ENCODE peak calls at places on chromosome 21, in five cellular contexts. U is cardiac muscle cell; M is CD8-positive, alpha-beta memory T cell; V is endodermal cell; I is fibroblast of lung. E is an unnamed sample.

GRCh38 chr21:40837456-40837855 is 9.5 kb downstream of the DSCAM start:
- DNase-seq in V (no peak), M (no peak), U (no peak), I (peak), E (no peak)

GRCh38 chr21:40029888-40030287 is 162.7 kb downstream of the PCP4 start:
- DNase-seq in U (no peak), M (no peak), V (peak), I (no peak), E (no peak)

GRCh38 chr21:43829161-43829560 is 35.9 kb upstream of the AGPAT3 start:
- DNase-seq in I (no peak), U (no peak), M (no peak), V (no peak), E (no peak)

GRCh38 chr21:33856893-33857527 is 58.6 kb downstream of the ATP5PO start:
- DNase-seq in M (no peak), V (no peak), U (no peak), I (no peak), E (no peak)

GRCh38 chr21:31410763-31411278 is 66.8 kb upstream of the TIAM1 start:
- DNase-seq in I (peak), U (no peak), V (no peak), M (peak), E (peak)

GRCh38 chr21:16534408-16535099 is 804.8 kb downstream of the USP25 start:
- DNase-seq in M (no peak), U (peak), V (no peak), I (peak), E (no peak)

GRCh38 chr21:25970254-25970930 is 200.2 kb downstream of the APP start:
- DNase-seq in V (no peak), M (no peak), U (no peak), I (no peak), E (no peak)

GRCh38 chr21:34690041-34690792 is 21.4 kb downstream of the CLIC6 start:
- DNase-seq in I (no peak), M (no peak), U (no peak), V (peak), E (no peak)

GRCh38 chr21:42555756-42556438 is 42.2 kb downstream of the SLC37A1 start:
- DNase-seq in U (no peak), I (no peak), M (no peak), V (no peak), E (no peak)

GRCh38 chr21:26445440-26445839 is 127.6 kb downstream of the CYYR1 start:
- DNase-seq in I (peak), U (no peak), V (no peak), M (no peak), E (no peak)

GRCh38 chr21:42010507-42011493 is 640 bp upstream of the ZBTB21 start:
- DNase-seq in I (peak), U (peak), V (peak), M (peak), E (no peak)

GRCh38 chr21:15617968-15618367 is 111.8 kb upstream of the USP25 start:
- DNase-seq in V (no peak), M (no peak), U (no peak), I (peak), E (no peak)

GRCh38 chr21:31395268-31395667 is 51.2 kb upstream of the TIAM1 start:
- DNase-seq in M (no peak), I (no peak), U (no peak), V (no peak), E (no peak)

GRCh38 chr21:41438425-41439113 is 12.5 kb downstream of the MX1 start:
- DNase-seq in M (no peak), U (no peak), V (no peak), I (no peak), E (no peak)

GRCh38 chr21:16587141-16587570 is 857.4 kb downstream of the USP25 start:
- DNase-seq in M (no peak), U (no peak), I (peak), V (peak), E (no peak)

GRCh38 chr21:34687065-34687464 is 18.3 kb downstream of the CLIC6 start:
- DNase-seq in V (no peak), I (no peak), U (no peak), M (no peak), E (no peak)

GRCh38 chr21:33640697-33641338 is 723 bp downstream of the CRYZL1 start:
- DNase-seq in U (peak), M (no peak), I (peak), V (peak), E (no peak)

GRCh38 chr21:40603774-40604173 is 243.2 kb downstream of the DSCAM start:
- DNase-seq in U (no peak), V (no peak), I (no peak), M (no peak), E (no peak)

GRCh38 chr21:31974454-31974985 is 101.7 kb downstream of the HUNK start:
- DNase-seq in I (no peak), U (no peak), M (peak), V (no peak), E (peak)

GRCh38 chr21:15140321-15141019 is 75.7 kb upstream of the NRIP1 start:
- DNase-seq in U (peak), V (peak), M (no peak), I (no peak), E (no peak)

GRCh38 chr21:39641827-39642450 is 29.2 kb downstream of the B3GALT5 start:
- DNase-seq in I (no peak), U (no peak), V (no peak), M (no peak), E (no peak)

GRCh38 chr21:15687208-15687607 is 42.6 kb upstream of the USP25 start:
- DNase-seq in I (peak), U (no peak), V (no peak), M (no peak), E (no peak)

GRCh38 chr21:37168666-37169065 is 95.6 kb downstream of the TTC3 start:
- DNase-seq in V (no peak), U (no peak), I (no peak), M (no peak), E (no peak)

GRCh38 chr21:42850463-42850862 is 28.9 kb downstream of the WDR4 start:
- DNase-seq in U (no peak), I (no peak), M (no peak), V (no peak), E (no peak)

GRCh38 chr21:32771134-32771523 is 426 bp downstream of the PAXBP1 start:
- DNase-seq in V (peak), I (peak), U (peak), M (no peak), E (peak)

GRCh38 chr21:15848632-15849031 is 118.8 kb downstream of the USP25 start:
- DNase-seq in V (no peak), I (peak), M (no peak), U (no peak), E (no peak)

GRCh38 chr21:36203603-36203889 is 46.9 kb downstream of the DOP1B start:
- DNase-seq in V (no peak), M (no peak), I (peak), U (no peak), E (no peak)

GRCh38 chr21:25639922-25640670 is 1.0 kb downstream of the JAM2 start:
- DNase-seq in U (peak), V (peak), M (no peak), I (peak), E (no peak)

GRCh38 chr21:44871576-44872265 is 1.8 kb downstream of the PTTG1IP start:
- DNase-seq in V (no peak), I (peak), U (peak), M (no peak), E (no peak)
- H3K4me3 ChIP-seq in V (peak), I (peak), U (peak), M (peak), E (peak)

GRCh38 chr21:45456836-45457160 is 51.8 kb downstream of the COL18A1 start:
- DNase-seq in M (no peak), I (no peak), U (no peak), V (no peak), E (no peak)

GRCh38 chr21:45457832-45458172 is 52.8 kb downstream of the COL18A1 start:
- DNase-seq in M (no peak), V (no peak), U (no peak), I (no peak), E (no peak)

GRCh38 chr21:45456014-45456835 is 51.3 kb downstream of the COL18A1 start:
- DNase-seq in V (no peak), U (no peak), I (no peak), M (no peak), E (no peak)

GRCh38 chr21:45458281-45459170 is 53.6 kb downstream of the COL18A1 start:
- DNase-seq in M (no peak), U (no peak), I (no peak), V (no peak), E (no peak)

GRCh38 chr21:45457161-45457831 is 52.3 kb downstream of the COL18A1 start:
- DNase-seq in U (no peak), M (no peak), V (no peak), I (no peak), E (no peak)
- H3K4me3 ChIP-seq in U (no peak), M (no peak), V (no peak), I (no peak), E (no peak)

DNA sequence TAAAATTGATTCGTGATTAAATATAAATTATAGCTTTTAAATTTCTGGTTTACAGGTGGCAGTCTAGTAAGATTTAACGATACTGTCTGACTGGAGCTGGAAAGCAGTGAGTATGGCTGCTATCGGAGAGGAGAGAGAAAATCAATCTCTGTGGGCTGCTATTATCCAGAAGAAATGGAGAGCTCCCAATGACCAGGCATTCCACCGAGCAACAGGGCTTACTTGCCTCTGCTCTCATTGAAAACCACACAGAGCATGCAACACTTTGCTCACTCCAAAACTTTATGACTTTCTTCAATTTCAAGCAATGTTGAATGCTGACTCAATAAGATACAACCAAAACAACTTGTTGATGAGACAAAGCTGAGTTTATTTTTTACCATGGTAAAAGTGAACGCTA is 337.0 kb upstream of the NCAM2 start:
- DNase-seq in V (no peak), M (no peak), I (no peak), U (no peak), E (no peak)
- H3K4me3 ChIP-seq in V (no peak), M (no peak), I (no peak), U (no peak), E (no peak)

GRCh38 chr21:29940993-29941392 is 1.2 kb upstream of the GRIK1 start:
- DNase-seq in I (no peak), U (peak), V (no peak), M (no peak), E (no peak)

GRCh38 chr21:29942033-29942432 is 2.2 kb upstream of the GRIK1 start:
- DNase-seq in I (no peak), V (no peak), M (no peak), U (no peak), E (no peak)

GRCh38 chr21:29938968-29939858 is 583 bp downstream of the GRIK1 start:
- DNase-seq in U (peak), V (peak), M (no peak), I (peak), E (no peak)

GRCh38 chr21:29943885-29944284 is 4.1 kb upstream of the GRIK1 start:
- DNase-seq in M (no peak), I (no peak), V (peak), U (no peak), E (no peak)

GRCh38 chr21:29939859-29940245 is at the start of gene GRIK1:
- DNase-seq in U (peak), M (no peak), V (peak), I (peak), E (no peak)
- H3K4me3 ChIP-seq in U (peak), M (no peak), V (peak), I (peak), E (no peak)

E was measured in Jurkat, Clone E6-1.